ENCODE peak calls at places on chromosomes 3 and 15, in eight cellular contexts. K is prostate gland; E is thoracic aorta; J is ovary; X is right atrium auricular region; V is IMR-90; M is CD8-positive, alpha-beta T cell; G is heart right ventricle. D is an unnamed sample.

GRCh38 chr3:71087109-71088018 is 496.2 kb downstream of the FOXP1 start:
- DNase-seq in J (no peak), G (no peak), M (peak; percentile 58), X (no peak), V (peak; percentile 51), E (no peak), K (no peak), D (no peak)

GRCh38 chr3:63912768-63913588 is 795 bp upstream of the SCAANT1 start:
- DNase-seq in V (peak; percentile 78), G (peak; percentile 49), J (peak; percentile 78), M (no peak), X (peak; percentile 82), E (no peak), K (peak; percentile 51), D (peak; percentile 66)

GRCh38 chr3:134769469-134769868 is 25.6 kb upstream of the EPHB1 start:
- DNase-seq in K (no peak), J (no peak), E (no peak), G (no peak), M (no peak), X (no peak), V (no peak), D (no peak)

GRCh38 chr3:62587579-62588031 is 214.3 kb upstream of the FEZF2 start:
- DNase-seq in J (no peak), X (no peak), E (no peak), K (no peak), V (peak; percentile 91), G (no peak), M (no peak), D (no peak)

GRCh38 chr3:47028667-47029066 is 49.2 kb downstream of the NBEAL2 start:
- DNase-seq in G (no peak), E (no peak), X (no peak), M (no peak), V (no peak), J (no peak), K (no peak), D (no peak)

GRCh38 chr15:92981333-92981732 is 81.2 kb downstream of the CHD2 start:
- DNase-seq in X (no peak), K (no peak), J (no peak), E (no peak), M (no peak), V (no peak), G (no peak), D (no peak)

GRCh38 chr3:159846255-159846654 is 142.4 kb upstream of the IL12A start:
- DNase-seq in K (no peak), V (no peak), J (no peak), M (no peak), X (no peak), G (no peak), E (no peak), D (no peak)

GRCh38 chr3:7392206-7392605 is 531.3 kb downstream of the GRM7 start:
- DNase-seq in M (no peak), V (no peak), G (no peak), K (no peak), J (no peak), E (no peak), X (no peak), D (no peak)

GRCh38 chr3:195180490-195181106 is 90.4 kb downstream of the XXYLT1 start:
- DNase-seq in K (no peak), X (no peak), V (no peak), J (no peak), M (no peak), G (no peak), E (no peak), D (no peak)

GRCh38 chr15:89137926-89138325 is 49.7 kb downstream of the ABHD2 start:
- DNase-seq in V (no peak), K (no peak), M (no peak), G (no peak), X (no peak), E (no peak), J (no peak), D (no peak)

GRCh38 chr3:111152506-111152905 is 80.9 kb downstream of the NECTIN3 start:
- DNase-seq in X (no peak), M (no peak), V (peak; percentile 77), E (no peak), J (no peak), K (no peak), G (no peak), D (no peak)

GRCh38 chr3:123272547-123272946 is 70.8 kb downstream of the SEC22A start:
- DNase-seq in X (no peak), M (no peak), V (peak; percentile 57), E (no peak), K (no peak), J (no peak), G (no peak), D (no peak)

GRCh38 chr3:128236667-128237066 is 83.4 kb downstream of the EEFSEC start:
- DNase-seq in X (no peak), V (no peak), M (no peak), G (no peak), K (no peak), J (no peak), E (no peak), D (no peak)

DNA sequence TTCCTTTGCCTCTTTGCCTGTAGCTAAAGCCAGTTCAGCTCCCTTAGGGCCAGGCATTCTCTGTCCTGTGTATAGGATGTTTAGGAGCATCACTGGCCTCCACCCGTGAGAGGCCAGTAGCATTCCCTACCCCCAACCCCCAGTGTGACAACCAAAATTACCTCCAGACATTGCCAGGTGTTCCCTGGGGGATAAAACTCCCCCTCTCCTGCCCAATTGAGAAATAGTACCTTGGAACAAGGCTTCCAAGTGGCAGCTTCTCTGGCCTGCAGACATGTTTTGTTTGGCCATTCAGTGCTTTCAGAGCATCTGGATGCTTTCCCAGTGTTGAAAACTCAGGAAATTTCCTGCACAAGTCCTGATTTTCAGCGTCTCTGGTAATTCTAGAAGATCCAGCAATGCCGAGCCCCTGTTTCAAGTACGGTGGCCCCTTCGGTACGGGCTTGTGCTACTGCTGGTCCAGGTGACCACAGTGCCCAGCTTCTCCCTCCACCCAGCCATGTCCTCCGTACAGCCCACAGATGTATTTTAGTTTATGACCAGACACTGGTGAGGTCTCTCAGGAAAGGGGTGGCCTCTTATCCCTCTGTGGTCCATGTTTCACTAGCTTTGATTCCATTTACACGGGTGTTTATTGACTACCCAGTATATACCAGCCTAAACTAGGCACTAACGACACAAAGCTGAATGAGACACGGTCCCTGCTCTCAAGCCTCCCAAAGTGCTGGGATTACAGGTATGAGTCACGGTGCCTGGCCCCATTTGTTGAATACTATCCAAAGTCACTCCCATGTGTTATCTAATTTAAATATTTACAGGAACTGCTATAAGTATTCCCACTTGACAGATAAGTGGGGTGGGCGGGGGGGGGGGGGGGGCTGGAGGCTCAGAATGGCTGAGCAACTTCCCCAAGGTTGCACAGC is 125.4 kb upstream of the RAD18 start:
- DNase-seq in G (no peak), M (no peak), V (no peak), X (no peak), J (no peak), K (no peak), E (no peak), D (no peak)
- H3K27ac ChIP-seq in G (peak overlapping the region; percentile 20), M (no peak overlapping the region), V (no peak overlapping the region), X (no peak overlapping the region), J (peak overlapping the region; percentile 38), K (no peak overlapping the region), E (peak overlapping the region; percentile 72), D (no peak overlapping the region)

DNA sequence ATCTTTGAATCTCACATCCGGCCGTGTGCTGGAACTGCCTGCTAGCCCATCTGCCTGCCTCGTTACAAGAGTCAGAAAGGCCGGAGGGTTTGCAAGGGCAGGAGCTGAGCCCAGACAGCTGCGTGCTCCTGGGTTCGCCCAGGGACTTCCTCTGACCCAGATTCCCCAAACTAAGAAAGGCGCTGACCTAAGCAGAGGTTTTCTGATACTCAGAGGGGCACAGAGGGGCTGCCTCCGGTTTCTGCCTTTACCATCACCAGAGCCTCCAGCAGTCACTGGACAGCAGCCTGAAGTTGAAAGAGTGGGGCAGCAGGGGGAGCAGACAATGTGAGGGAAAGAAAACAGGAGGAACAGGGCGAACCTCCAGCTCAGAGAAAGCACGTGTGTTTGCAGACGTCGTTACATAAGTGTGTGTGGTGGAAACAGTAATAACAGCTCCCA is 33.4 kb upstream of the RAD18 start:
- DNase-seq in V (peak; percentile 39), G (peak; percentile 74), E (no peak), K (peak; percentile 21), X (peak; percentile 62), J (peak; percentile 81), M (no peak), D (peak; percentile 72)
- TF ChIP-seq CTCF in V (peak; percentile 16), G (peak; percentile 44), E (peak; percentile 16), K (peak; percentile 17), X (peak; percentile 58), J (peak; percentile 63), M (no peak), D (no peak)

DNA sequence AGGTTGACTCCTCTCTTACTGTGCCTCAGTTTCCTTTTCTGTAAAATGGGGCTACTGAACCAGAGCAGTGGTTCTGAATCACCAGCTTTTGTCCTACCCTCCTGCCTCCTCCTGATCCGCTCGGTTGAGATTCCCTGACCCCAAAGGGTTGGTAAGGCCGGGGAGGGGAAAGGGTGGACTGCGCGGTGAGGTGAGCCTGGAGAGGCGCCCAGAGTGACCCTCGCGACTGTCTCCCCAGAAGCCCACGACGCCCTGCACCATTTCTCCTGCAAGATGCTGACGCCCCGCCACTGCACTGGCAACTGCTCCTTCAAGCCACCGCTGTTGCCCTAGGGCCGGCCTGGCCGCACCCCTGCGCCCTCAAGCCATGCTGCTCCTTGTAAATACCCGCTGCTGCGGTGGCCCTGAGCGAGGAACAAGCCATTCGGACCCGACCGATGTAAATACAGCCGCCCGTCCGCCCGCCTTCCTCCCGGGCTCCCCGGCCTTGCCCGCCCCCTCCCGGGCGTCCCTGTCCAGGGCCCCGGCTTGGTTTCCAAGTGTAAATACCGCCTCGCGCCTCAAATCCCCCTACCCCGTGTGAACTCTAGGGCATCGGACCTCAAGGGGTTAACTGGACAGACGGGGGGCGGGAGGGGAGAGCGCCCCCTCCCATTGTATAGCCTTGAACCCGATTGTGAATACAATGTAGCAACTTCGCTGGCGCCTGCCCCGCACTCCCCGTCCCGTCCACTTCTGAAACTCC is 6.2 kb downstream of the RNU6-1 start:
- DNase-seq in X (peak; percentile 66), M (peak; percentile 69), K (no peak), J (peak; percentile 34), V (no peak), G (no peak), E (no peak), D (no peak)
- H3K27me3 ChIP-seq in X (peaks cover 63% of the 10 kb centered on the region), M (peaks cover 47% of the 10 kb centered on the region), K (peaks cover 28% of the 10 kb centered on the region), J (peaks cover 12% of the 10 kb centered on the region), V (peaks cover 84% of the 10 kb centered on the region), G (peaks cover 76% of the 10 kb centered on the region), E (peaks cover 43% of the 10 kb centered on the region), D (peaks cover 53% of the 10 kb centered on the region)

GRCh38 chr3:42847731-42848130 is 27.9 kb downstream of the CYP8B1 start:
- DNase-seq in M (no peak), J (no peak), V (no peak), X (no peak), E (no peak), G (no peak), K (no peak), D (peak; percentile 27)

GRCh38 chr3:42846682-42847522 is 28.8 kb downstream of the CYP8B1 start:
- DNase-seq in J (no peak), K (no peak), E (no peak), G (no peak), X (no peak), V (no peak), M (no peak), D (no peak)

GRCh38 chr3:42841332-42841731 is 32.1 kb downstream of the ACKR2 start:
- DNase-seq in K (no peak), G (no peak), J (no peak), M (no peak), V (no peak), E (no peak), X (no peak), D (no peak)

GRCh38 chr3:42844815-42845214 is 30.9 kb downstream of the CYP8B1 start:
- DNase-seq in V (no peak), X (no peak), E (no peak), G (no peak), J (no peak), M (no peak), K (no peak), D (no peak)

GRCh38 chr3:42843730-42844713 is 31.7 kb downstream of the CYP8B1 start:
- DNase-seq in X (peak; percentile 71), E (no peak), K (no peak), M (no peak), G (no peak), V (no peak), J (no peak), D (peak; percentile 48)
- H3K27ac ChIP-seq in X (peak overlapping the region; percentile 81), E (peak overlapping the region; percentile 79), K (peak overlapping the region; percentile 10), M (no peak overlapping the region), G (no peak overlapping the region), V (no peak overlapping the region), J (no peak overlapping the region), D (peak overlapping the region; percentile 36)

D was measured in uterus.